ENCODE peak calls at places on chromosomes 7 and 10, in seven cellular contexts. V is ascending aorta, C is psoas muscle, P is A549, N is IMR-90, S is HCT116, E is adrenal gland. H is an unnamed sample. For H3K9me3, the result is how much of the 10 kb centered on the place peaks cover.

GRCh38 chr7:25805027-25805687 is 346.8 kb upstream of the NFE2L3 start:
- DNase-seq in V (no peak), C (no peak), P (no peak), N (peak), S (no peak), E (no peak), H (no peak)

GRCh38 chr10:21195149-21195731 is 298.1 kb upstream of the NEBL start:
- DNase-seq in V (no peak), C (no peak), P (peak), N (no peak), S (no peak), E (no peak), H (no peak)

GRCh38 chr7:8249121-8249520 is 12.8 kb downstream of the ICA1 start:
- DNase-seq in V (no peak), C (no peak), P (no peak), N (no peak), S (no peak), E (no peak), H (no peak)

GRCh38 chr10:5891009-5891408 is 966 bp downstream of the FBH1 start:
- DNase-seq in V (peak), C (no peak), P (no peak), N (no peak), S (no peak), E (peak), H (no peak)

GRCh38 chr7:44538798-44539668 is 2.1 kb downstream of the NPC1L1 start:
- DNase-seq in V (no peak), C (no peak), P (no peak), N (no peak), S (no peak), E (no peak), H (no peak)

GRCh38 chr10:123611243-123611642 is 54.9 kb upstream of the GPR26 start:
- DNase-seq in V (no peak), C (no peak), P (no peak), N (no peak), S (no peak), E (no peak), H (no peak)

GRCh38 chr10:77290528-77291155 is 347.0 kb downstream of the KCNMA1 start:
- DNase-seq in V (peak), C (no peak), P (peak), N (peak), S (no peak), E (no peak), H (no peak)

GRCh38 chr10:99292159-99292558 is 37.0 kb upstream of the CNNM1 start:
- DNase-seq in V (no peak), C (no peak), P (peak), N (peak), S (no peak), E (no peak), H (no peak)

GRCh38 chr10:28587270-28587969 is 54.5 kb downstream of the WAC start:
- DNase-seq in V (no peak), C (no peak), P (no peak), N (peak), S (no peak), E (no peak), H (no peak)

GRCh38 chr7:131105294-131105802 is 222.3 kb upstream of the MKLN1 start:
- DNase-seq in V (peak), C (no peak), P (peak), N (peak), S (no peak), E (peak), H (no peak)

GRCh38 chr10:125158528-125159485 is 1.6 kb downstream of the CTBP2 start:
- DNase-seq in V (peak), C (peak), P (peak), N (peak), S (no peak), E (peak), H (peak)

GRCh38 chr7:30933124-30933893 is 21.7 kb downstream of the AQP1 start:
- DNase-seq in V (peak), C (no peak), P (no peak), N (no peak), S (no peak), E (no peak), H (peak)

GRCh38 chr7:74306737-74307469 is 17.7 kb downstream of the CLIP2 start:
- DNase-seq in V (peak), C (peak), P (no peak), N (peak), S (no peak), E (peak), H (no peak)

GRCh38 chr7:143418681-143419458 is 10.2 kb upstream of the EPHA1 start:
- DNase-seq in V (no peak), C (no peak), P (no peak), N (no peak), S (no peak), E (no peak), H (no peak)

GRCh38 chr10:94299417-94299816 is 63.3 kb downstream of the NOC3L start:
- DNase-seq in V (no peak), C (no peak), P (no peak), N (peak), S (no peak), E (no peak), H (no peak)

GRCh38 chr7:28804990-28805389 is 153.1 kb downstream of the TRIL start:
- DNase-seq in V (no peak), C (no peak), P (peak), N (peak), S (no peak), E (no peak), H (no peak)

GRCh38 chr10:30861217-30861616 is 170.4 kb downstream of the ZNF438 start:
- DNase-seq in V (no peak), C (no peak), P (no peak), N (no peak), S (no peak), E (no peak), H (no peak)

GRCh38 chr10:30855131-30855530 is 176.5 kb downstream of the ZNF438 start:
- DNase-seq in V (no peak), C (no peak), P (no peak), N (no peak), S (no peak), E (no peak), H (no peak)

GRCh38 chr10:30854656-30855055 is 177.0 kb downstream of the ZNF438 start:
- DNase-seq in V (no peak), C (no peak), P (no peak), N (no peak), S (no peak), E (no peak), H (no peak)

GRCh38 chr10:30858499-30858898 is 173.2 kb downstream of the ZNF438 start:
- DNase-seq in V (no peak), C (no peak), P (no peak), N (peak), S (no peak), E (no peak), H (no peak)

GRCh38 chr10:30857803-30858202 is 173.9 kb downstream of the ZNF438 start:
- DNase-seq in V (peak), C (peak), P (no peak), N (peak), S (no peak), E (peak), H (no peak)
- H3K27ac ChIP-seq in V (peak), C (peak), P (no peak), N (peak), S (no peak), E (no peak), H (peak)

DNA sequence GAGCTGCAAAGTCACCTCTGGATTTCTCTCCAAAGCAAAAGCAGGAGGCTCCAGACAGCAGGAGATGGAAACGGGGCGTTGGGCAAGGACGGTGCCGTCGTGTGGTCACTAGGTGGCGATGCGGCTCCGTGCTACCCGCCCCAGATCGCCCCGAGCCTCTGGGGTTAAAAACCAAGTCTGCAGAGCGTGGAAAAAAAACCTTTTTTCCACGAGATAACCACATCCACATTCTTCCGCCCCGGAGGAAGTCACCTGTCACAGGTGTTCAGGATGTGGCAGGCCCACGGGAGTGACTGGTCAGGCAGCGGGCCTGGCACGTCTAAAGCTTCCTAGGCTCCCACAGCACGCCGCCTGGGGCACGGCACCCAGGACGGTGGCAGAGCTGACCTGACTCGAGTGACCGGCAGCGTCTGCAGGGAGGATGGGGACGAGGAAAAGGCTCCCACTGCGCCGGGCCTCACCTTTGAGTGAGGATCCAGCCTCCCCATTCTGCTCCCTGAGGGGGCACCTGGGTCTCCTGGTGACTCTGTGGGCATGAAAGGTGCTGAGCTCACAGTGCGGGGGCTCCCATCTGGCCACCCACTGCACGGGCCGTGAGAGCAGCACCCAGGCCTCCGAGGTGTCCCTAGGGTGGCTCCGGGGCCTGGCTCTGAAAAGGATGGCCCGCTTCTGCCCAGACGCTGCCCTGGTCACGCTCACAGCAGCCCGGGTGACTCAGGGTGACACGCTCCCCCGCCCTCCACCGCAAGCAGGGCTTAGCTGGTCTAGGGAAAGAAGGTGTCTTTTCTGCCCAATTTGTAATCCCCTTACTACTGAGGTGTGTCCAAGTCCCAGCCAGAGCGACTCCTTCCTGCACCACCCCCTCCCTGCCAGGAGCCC is 71.3 kb upstream of the TNRC18 start:
- DNase-seq in V (peak), C (peak), P (peak), N (peak), S (peak), E (peak), H (peak)
- H3K4me3 ChIP-seq in V (peak), C (peak), P (no peak), N (no peak), S (peak), E (peak), H (peak)

GRCh38 chr7:100072462-100072861 is 9.1 kb downstream of the ZNF3 start:
- DNase-seq in V (no peak), C (no peak), P (no peak), N (no peak), S (no peak), E (no peak), H (no peak)
- H3K9me3 ChIP-seq in V (under half), C (under half), P (half or more), N (half or more), S (under half), E (under half), H (under half)

DNA sequence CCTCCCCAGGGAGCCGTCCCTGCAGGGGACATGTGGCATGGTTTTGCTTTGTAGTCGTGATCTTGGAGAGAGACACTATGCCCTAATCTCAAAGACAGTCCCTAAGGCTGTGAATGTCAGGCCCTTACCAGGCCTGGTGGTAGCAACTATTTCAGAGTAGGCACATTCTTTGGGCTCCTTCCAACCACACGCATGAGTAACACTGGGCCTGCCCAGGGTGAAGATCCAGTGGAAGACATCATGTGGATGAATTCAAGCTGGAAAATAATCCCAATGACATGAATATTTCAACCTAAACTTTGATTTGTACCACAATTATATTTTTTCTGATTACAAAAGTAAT is 39.5 kb upstream of the INSIG1 start:
- DNase-seq in V (peak), C (peak), P (peak), N (peak), S (no peak), E (peak), H (no peak)
- H3K27ac ChIP-seq in V (peak), C (peak), P (peak), N (no peak), S (no peak), E (no peak), H (no peak)